ENCODE peak calls at places on chromosomes 2 and 18, in four cellular contexts. C is chondrocyte, D is HFFc6, G is T-helper 9 cell. F is an unnamed sample.

GRCh38 chr2:25250331-25251031 is 82.1 kb upstream of the POMC start:
- DNase-seq in D (peak), C (no peak), G (no peak), F (no peak)

GRCh38 chr2:176072951-176073904 is 10.5 kb downstream of the EVX2 start:
- DNase-seq in D (no peak), C (no peak), G (no peak), F (no peak)

GRCh38 chr2:200432296-200432695 is 77.6 kb downstream of the KCTD18 start:
- DNase-seq in D (peak), C (no peak), G (no peak), F (no peak)

GRCh38 chr18:9720327-9720726 is 12.2 kb downstream of the RAB31 start:
- DNase-seq in D (no peak), C (no peak), G (no peak), F (no peak)

GRCh38 chr2:196528486-196529223 is 110.9 kb upstream of the CCDC150 start:
- DNase-seq in G (no peak), C (no peak), D (no peak), F (no peak)

GRCh38 chr2:64213607-64214275 is 69.5 kb upstream of the PELI1 start:
- DNase-seq in D (no peak), G (no peak), C (no peak), F (no peak)

GRCh38 chr2:127143851-127144782 is 37.2 kb upstream of the BIN1 start:
- DNase-seq in D (peak), C (no peak), G (no peak), F (peak)

GRCh38 chr2:218782529-218782845 is 540 bp downstream of the CYP27A1 start:
- DNase-seq in G (no peak), D (no peak), C (no peak), F (no peak)

GRCh38 chr2:648476-649424 is 28.5 kb downstream of the TMEM18 start:
- DNase-seq in D (no peak), G (no peak), C (no peak), F (no peak)

GRCh38 chr2:237282568-237283128 is 131.3 kb downstream of the COL6A3 start:
- DNase-seq in D (peak), G (no peak), C (no peak), F (peak)

GRCh38 chr2:223000872-223001825 is 50.8 kb upstream of the KCNE4 start:
- DNase-seq in D (no peak), C (no peak), G (no peak), F (no peak)

GRCh38 chr2:24866946-24867345 is 53.1 kb downstream of the ADCY3 start:
- DNase-seq in C (no peak), D (no peak), G (no peak), F (no peak)

GRCh38 chr2:222050981-222051380 is 247.8 kb downstream of the PAX3 start:
- DNase-seq in D (no peak), C (no peak), G (no peak), F (no peak)

GRCh38 chr18:73824684-73825083 is 322.9 kb downstream of the FBXO15 start:
- DNase-seq in D (peak), C (no peak), G (no peak), F (no peak)

GRCh38 chr2:172082944-172083718 is 2.2 kb upstream of the DLX1 start:
- DNase-seq in C (no peak), D (peak), G (no peak), F (no peak)

GRCh38 chr2:223247136-223247535 is 195.1 kb downstream of the KCNE4 start:
- DNase-seq in C (no peak), G (no peak), D (peak), F (peak)

GRCh38 chr2:102618452-102619413 is 620 bp upstream of the SLC9A2 start:
- DNase-seq in C (no peak), G (no peak), D (no peak), F (peak)

GRCh38 chr2:619964-620363 is 57.2 kb downstream of the TMEM18 start:
- DNase-seq in C (no peak), G (no peak), D (no peak), F (no peak)

GRCh38 chr2:67572721-67573485 is 175.8 kb downstream of the ETAA1 start:
- DNase-seq in D (no peak), C (no peak), G (no peak), F (no peak)

GRCh38 chr2:190599546-190600220 is 49.2 kb upstream of the NAB1 start:
- DNase-seq in D (no peak), G (no peak), C (no peak), F (no peak)

GRCh38 chr2:235588750-235589149 is 94.9 kb downstream of the AGAP1 start:
- DNase-seq in G (no peak), D (no peak), C (no peak), F (no peak)

GRCh38 chr18:1003499-1003898 is 98.8 kb downstream of the ADCYAP1 start:
- DNase-seq in C (no peak), G (no peak), D (no peak), F (no peak)

GRCh38 chr2:166350525-166350924 is 25.2 kb downstream of the SCN9A start:
- DNase-seq in D (no peak), G (no peak), C (no peak), F (no peak)

GRCh38 chr2:191476901-191477300 is 201.0 kb upstream of the NABP1 start:
- DNase-seq in G (no peak), D (no peak), C (no peak), F (no peak)

GRCh38 chr18:10418836-10419235 is 35.6 kb upstream of the APCDD1 start:
- DNase-seq in D (no peak), G (no peak), C (no peak), F (no peak)

GRCh38 chr2:142857247-142858154 is 20.0 kb upstream of the KYNU start:
- DNase-seq in D (no peak), G (no peak), C (no peak), F (peak)

GRCh38 chr2:19607931-19608762 is 249.7 kb upstream of the OSR1 start:
- DNase-seq in D (peak), G (no peak), C (no peak), F (peak)

GRCh38 chr2:128752691-128753263 is 434.1 kb upstream of the HS6ST1 start:
- DNase-seq in G (no peak), D (no peak), C (no peak), F (no peak)

GRCh38 chr18:28476302-28476701 is 299.4 kb upstream of the CDH2 start:
- DNase-seq in D (no peak), G (no peak), C (no peak), F (no peak)

GRCh38 chr2:222313816-222314215 is 15.0 kb upstream of the PAX3 start:
- DNase-seq in D (no peak), G (no peak), C (no peak), F (no peak)

GRCh38 chr2:225042800-225043167 is 516 bp upstream of the DOCK10 start:
- DNase-seq in G (no peak), C (no peak), D (no peak), F (no peak)

GRCh38 chr2:84388921-84389490 is 70.1 kb downstream of the SUCLG1 start:
- DNase-seq in D (no peak), C (peak), G (no peak), F (no peak)

GRCh38 chr18:26004827-26005226 is 85.6 kb downstream of the SS18 start:
- DNase-seq in D (no peak), C (no peak), G (no peak), F (no peak)

GRCh38 chr2:128686498-128686861 is 367.8 kb upstream of the HS6ST1 start:
- DNase-seq in C (no peak), D (no peak), G (no peak), F (no peak)

GRCh38 chr2:101679801-101680487 is 17.6 kb upstream of the MAP4K4 start:
- DNase-seq in C (no peak), G (no peak), D (no peak), F (no peak)

GRCh38 chr2:233952335-233952734 is 35.2 kb downstream of the TRPM8 start:
- DNase-seq in C (no peak), D (no peak), G (no peak), F (no peak)

GRCh38 chr2:191165190-191165643 is 14.4 kb upstream of the STAT4 start:
- DNase-seq in D (peak), C (no peak), G (no peak), F (peak)

GRCh38 chr2:143841935-143842334 is 678.0 kb downstream of the ZEB2 start:
- DNase-seq in C (no peak), D (no peak), G (no peak), F (no peak)

GRCh38 chr18:69401475-69402218 is 959 bp downstream of the DOK6 start:
- DNase-seq in G (no peak), D (no peak), C (no peak), F (peak)

F was measured in HCEC 1CT.